ENCODE peak calls at places on chromosomes 2 and 18, in seven cellular contexts. One of them, this sample, is unnamed.

GRCh38 chr18:48408111-48408726 is 964 bp downstream of the ZBTB7C start:
- DNase-seq in type B pancreatic cell: no peak
- DNase-seq in astrocyte of the spinal cord: no peak
- DNase-seq in right atrium auricular region: no peak
- DNase-seq in tibial nerve: no peak
- DNase-seq in cardiac muscle cell: no peak
- DNase-seq in GM12865: no peak
- DNase-seq in this sample: no peak

GRCh38 chr2:41963661-41964525 is 83.9 kb upstream of the PKDCC start:
- DNase-seq in astrocyte of the spinal cord: peak
- DNase-seq in tibial nerve: peak
- DNase-seq in cardiac muscle cell: peak
- DNase-seq in right atrium auricular region: peak
- DNase-seq in type B pancreatic cell: no peak
- DNase-seq in GM12865: no peak
- DNase-seq in this sample: peak

GRCh38 chr18:6052449-6052913 is 157.2 kb upstream of the TMEM200C start:
- DNase-seq in astrocyte of the spinal cord: no peak
- DNase-seq in type B pancreatic cell: no peak
- DNase-seq in GM12865: no peak
- DNase-seq in cardiac muscle cell: no peak
- DNase-seq in tibial nerve: no peak
- DNase-seq in right atrium auricular region: no peak
- DNase-seq in this sample: no peak

GRCh38 chr2:169877406-169877805 is 50.2 kb downstream of the UBR3 start:
- DNase-seq in GM12865: peak
- DNase-seq in right atrium auricular region: no peak
- DNase-seq in tibial nerve: no peak
- DNase-seq in astrocyte of the spinal cord: peak
- DNase-seq in cardiac muscle cell: peak
- DNase-seq in type B pancreatic cell: no peak
- DNase-seq in this sample: no peak

GRCh38 chr2:120951701-120952100 is 216.0 kb downstream of the GLI2 start:
- DNase-seq in type B pancreatic cell: no peak
- DNase-seq in tibial nerve: no peak
- DNase-seq in right atrium auricular region: no peak
- DNase-seq in astrocyte of the spinal cord: no peak
- DNase-seq in GM12865: no peak
- DNase-seq in cardiac muscle cell: no peak
- DNase-seq in this sample: no peak

GRCh38 chr2:120590841-120591240 is 144.8 kb upstream of the GLI2 start:
- DNase-seq in type B pancreatic cell: no peak
- DNase-seq in astrocyte of the spinal cord: no peak
- DNase-seq in right atrium auricular region: no peak
- DNase-seq in tibial nerve: no peak
- DNase-seq in GM12865: no peak
- DNase-seq in cardiac muscle cell: no peak
- DNase-seq in this sample: no peak

GRCh38 chr18:70640336-70640887 is 351.6 kb downstream of the SOCS6 start:
- DNase-seq in right atrium auricular region: no peak
- DNase-seq in astrocyte of the spinal cord: no peak
- DNase-seq in cardiac muscle cell: no peak
- DNase-seq in type B pancreatic cell: no peak
- DNase-seq in tibial nerve: no peak
- DNase-seq in GM12865: no peak
- DNase-seq in this sample: no peak

GRCh38 chr2:128178650-128179460 is 87.9 kb downstream of the UGGT1 start:
- DNase-seq in tibial nerve: peak
- DNase-seq in astrocyte of the spinal cord: peak
- DNase-seq in type B pancreatic cell: no peak
- DNase-seq in right atrium auricular region: no peak
- DNase-seq in GM12865: peak
- DNase-seq in cardiac muscle cell: peak
- DNase-seq in this sample: peak

GRCh38 chr2:231409773-231410172 is 14.3 kb downstream of the B3GNT7 start:
- DNase-seq in tibial nerve: no peak
- DNase-seq in type B pancreatic cell: no peak
- DNase-seq in cardiac muscle cell: no peak
- DNase-seq in right atrium auricular region: no peak
- DNase-seq in astrocyte of the spinal cord: no peak
- DNase-seq in GM12865: no peak
- DNase-seq in this sample: no peak

GRCh38 chr2:69306897-69307695 is 79.9 kb downstream of the GFPT1 start:
- DNase-seq in GM12865: peak
- DNase-seq in tibial nerve: peak
- DNase-seq in astrocyte of the spinal cord: peak
- DNase-seq in right atrium auricular region: peak
- DNase-seq in cardiac muscle cell: peak
- DNase-seq in type B pancreatic cell: peak
- DNase-seq in this sample: peak

GRCh38 chr2:31033032-31033431 is 105.2 kb downstream of the GALNT14 start:
- DNase-seq in tibial nerve: no peak
- DNase-seq in GM12865: no peak
- DNase-seq in astrocyte of the spinal cord: no peak
- DNase-seq in right atrium auricular region: no peak
- DNase-seq in cardiac muscle cell: no peak
- DNase-seq in type B pancreatic cell: no peak
- DNase-seq in this sample: no peak

GRCh38 chr2:116499389-116499788 is 1315.1 kb upstream of the DDX18 start:
- DNase-seq in type B pancreatic cell: no peak
- DNase-seq in cardiac muscle cell: no peak
- DNase-seq in astrocyte of the spinal cord: no peak
- DNase-seq in right atrium auricular region: no peak
- DNase-seq in tibial nerve: no peak
- DNase-seq in GM12865: no peak
- DNase-seq in this sample: no peak

GRCh38 chr2:138707424-138708074 is 72.6 kb downstream of the NXPH2 start:
- DNase-seq in type B pancreatic cell: no peak
- DNase-seq in tibial nerve: no peak
- DNase-seq in cardiac muscle cell: peak
- DNase-seq in right atrium auricular region: no peak
- DNase-seq in astrocyte of the spinal cord: peak
- DNase-seq in GM12865: no peak
- DNase-seq in this sample: no peak

GRCh38 chr2:239767016-239767905 is 257.9 kb downstream of the NDUFA10 start:
- DNase-seq in astrocyte of the spinal cord: no peak
- DNase-seq in tibial nerve: no peak
- DNase-seq in type B pancreatic cell: no peak
- DNase-seq in right atrium auricular region: no peak
- DNase-seq in GM12865: no peak
- DNase-seq in cardiac muscle cell: no peak
- DNase-seq in this sample: no peak

GRCh38 chr2:159900343-159900742 is 102.3 kb upstream of the CD302 start:
- DNase-seq in right atrium auricular region: no peak
- DNase-seq in cardiac muscle cell: no peak
- DNase-seq in type B pancreatic cell: no peak
- DNase-seq in GM12865: peak
- DNase-seq in astrocyte of the spinal cord: no peak
- DNase-seq in tibial nerve: no peak
- DNase-seq in this sample: no peak

GRCh38 chr18:45916302-45916701 is 50.8 kb downstream of the EPG5 start:
- DNase-seq in tibial nerve: no peak
- DNase-seq in right atrium auricular region: no peak
- DNase-seq in cardiac muscle cell: no peak
- DNase-seq in GM12865: peak
- DNase-seq in astrocyte of the spinal cord: no peak
- DNase-seq in type B pancreatic cell: no peak
- DNase-seq in this sample: no peak

GRCh38 chr2:160165996-160166395 is 34.1 kb downstream of the ITGB6 start:
- DNase-seq in type B pancreatic cell: no peak
- DNase-seq in GM12865: no peak
- DNase-seq in right atrium auricular region: no peak
- DNase-seq in tibial nerve: no peak
- DNase-seq in astrocyte of the spinal cord: no peak
- DNase-seq in cardiac muscle cell: no peak
- DNase-seq in this sample: no peak

GRCh38 chr2:53859354-53860159 is at the start of gene GPR75:
- DNase-seq in GM12865: no peak
- DNase-seq in tibial nerve: no peak
- DNase-seq in astrocyte of the spinal cord: peak
- DNase-seq in type B pancreatic cell: no peak
- DNase-seq in cardiac muscle cell: peak
- DNase-seq in right atrium auricular region: no peak
- DNase-seq in this sample: no peak

DNA sequence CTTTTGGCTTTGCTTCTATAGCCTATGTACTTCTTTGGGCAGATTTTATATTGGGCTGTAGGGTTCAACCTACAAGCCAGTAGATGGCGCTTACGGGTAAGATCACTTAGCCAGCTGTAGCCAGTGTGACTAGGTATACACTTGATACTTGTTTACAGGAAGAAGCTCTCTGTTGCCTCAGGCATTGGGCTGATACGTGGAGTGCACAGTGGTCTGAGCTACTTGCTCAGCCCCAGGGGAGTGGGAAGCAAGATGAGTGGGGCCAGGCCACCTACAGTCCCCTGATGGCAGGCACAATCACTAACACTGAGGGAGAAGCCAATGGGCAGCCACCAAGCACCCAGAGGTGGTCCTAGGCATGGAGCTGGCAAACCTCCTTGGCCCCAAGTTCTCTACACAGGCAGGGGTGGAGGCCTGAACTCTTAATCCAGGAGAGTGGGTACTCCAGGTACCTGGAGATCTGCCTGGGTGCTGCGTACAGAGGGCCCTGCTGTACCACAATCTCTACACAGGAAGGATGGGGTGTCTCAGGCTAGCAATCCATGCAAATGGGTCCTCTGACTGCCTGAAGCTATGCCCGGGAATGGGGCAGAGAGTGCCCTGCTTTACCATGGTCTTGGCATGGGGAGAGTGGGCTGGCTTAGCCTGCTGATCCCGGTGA is 122.2 kb downstream of the NCOA1 start:
- DNase-seq in right atrium auricular region: no peak
- DNase-seq in type B pancreatic cell: no peak
- DNase-seq in GM12865: peak
- DNase-seq in cardiac muscle cell: peak
- DNase-seq in astrocyte of the spinal cord: peak
- DNase-seq in tibial nerve: no peak
- DNase-seq in this sample: peak
- TF ChIP-seq CTCF in right atrium auricular region: no peak
- TF ChIP-seq CTCF in type B pancreatic cell: peak
- TF ChIP-seq CTCF in GM12865: peak
- TF ChIP-seq CTCF in cardiac muscle cell: peak
- TF ChIP-seq CTCF in astrocyte of the spinal cord: peak
- TF ChIP-seq CTCF in tibial nerve: no peak
- TF ChIP-seq CTCF in this sample: peak

GRCh38 chr2:118678985-118679384 is 168.5 kb downstream of the EN1 start:
- DNase-seq in astrocyte of the spinal cord: no peak
- DNase-seq in GM12865: no peak
- DNase-seq in cardiac muscle cell: no peak
- DNase-seq in type B pancreatic cell: no peak
- DNase-seq in tibial nerve: no peak
- DNase-seq in right atrium auricular region: no peak
- DNase-seq in this sample: no peak
- TF ChIP-seq CTCF in astrocyte of the spinal cord: no peak
- TF ChIP-seq CTCF in GM12865: no peak
- TF ChIP-seq CTCF in cardiac muscle cell: no peak
- TF ChIP-seq CTCF in type B pancreatic cell: no peak
- TF ChIP-seq CTCF in tibial nerve: no peak
- TF ChIP-seq CTCF in right atrium auricular region: no peak
- TF ChIP-seq CTCF in this sample: no peak

DNA sequence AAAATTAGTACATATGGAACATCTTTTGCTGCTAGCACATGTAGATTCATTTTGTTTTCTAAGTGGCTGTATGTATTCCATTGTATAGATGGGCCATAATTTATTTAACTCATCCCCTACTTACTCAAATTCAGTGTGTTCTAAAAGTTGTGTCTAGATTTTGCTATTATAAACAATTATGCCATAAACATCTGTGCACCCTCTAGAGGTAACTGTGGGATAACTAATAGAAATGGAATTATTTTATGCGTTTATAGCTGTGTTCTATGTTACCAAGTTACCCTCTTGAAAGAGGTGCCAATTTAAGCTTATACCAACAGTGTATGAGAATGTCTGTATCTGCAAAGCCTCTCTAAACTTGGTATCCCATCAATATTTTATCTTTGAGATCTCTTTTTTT is 100.4 kb downstream of the MMADHC start:
- DNase-seq in tibial nerve: no peak
- DNase-seq in cardiac muscle cell: no peak
- DNase-seq in GM12865: no peak
- DNase-seq in right atrium auricular region: no peak
- DNase-seq in type B pancreatic cell: no peak
- DNase-seq in astrocyte of the spinal cord: no peak
- DNase-seq in this sample: no peak
- TF ChIP-seq CTCF in tibial nerve: no peak
- TF ChIP-seq CTCF in cardiac muscle cell: no peak
- TF ChIP-seq CTCF in GM12865: no peak
- TF ChIP-seq CTCF in right atrium auricular region: no peak
- TF ChIP-seq CTCF in type B pancreatic cell: no peak
- TF ChIP-seq CTCF in astrocyte of the spinal cord: no peak
- TF ChIP-seq CTCF in this sample: no peak

GRCh38 chr2:216055661-216056060 is 25.9 kb downstream of the PECR start:
- DNase-seq in astrocyte of the spinal cord: no peak
- DNase-seq in type B pancreatic cell: no peak
- DNase-seq in right atrium auricular region: no peak
- DNase-seq in cardiac muscle cell: no peak
- DNase-seq in GM12865: no peak
- DNase-seq in tibial nerve: no peak
- DNase-seq in this sample: no peak

GRCh38 chr2:216064014-216064630 is 17.5 kb downstream of the PECR start:
- DNase-seq in tibial nerve: no peak
- DNase-seq in right atrium auricular region: no peak
- DNase-seq in astrocyte of the spinal cord: no peak
- DNase-seq in cardiac muscle cell: peak
- DNase-seq in GM12865: no peak
- DNase-seq in type B pancreatic cell: no peak
- DNase-seq in this sample: no peak

GRCh38 chr2:216056739-216057138 is 24.9 kb downstream of the PECR start:
- DNase-seq in GM12865: peak
- DNase-seq in right atrium auricular region: no peak
- DNase-seq in astrocyte of the spinal cord: no peak
- DNase-seq in cardiac muscle cell: no peak
- DNase-seq in type B pancreatic cell: no peak
- DNase-seq in tibial nerve: no peak
- DNase-seq in this sample: no peak

GRCh38 chr2:216057688-216058193 is 23.9 kb downstream of the PECR start:
- DNase-seq in cardiac muscle cell: peak
- DNase-seq in tibial nerve: no peak
- DNase-seq in right atrium auricular region: no peak
- DNase-seq in type B pancreatic cell: no peak
- DNase-seq in GM12865: peak
- DNase-seq in astrocyte of the spinal cord: peak
- DNase-seq in this sample: no peak

DNA sequence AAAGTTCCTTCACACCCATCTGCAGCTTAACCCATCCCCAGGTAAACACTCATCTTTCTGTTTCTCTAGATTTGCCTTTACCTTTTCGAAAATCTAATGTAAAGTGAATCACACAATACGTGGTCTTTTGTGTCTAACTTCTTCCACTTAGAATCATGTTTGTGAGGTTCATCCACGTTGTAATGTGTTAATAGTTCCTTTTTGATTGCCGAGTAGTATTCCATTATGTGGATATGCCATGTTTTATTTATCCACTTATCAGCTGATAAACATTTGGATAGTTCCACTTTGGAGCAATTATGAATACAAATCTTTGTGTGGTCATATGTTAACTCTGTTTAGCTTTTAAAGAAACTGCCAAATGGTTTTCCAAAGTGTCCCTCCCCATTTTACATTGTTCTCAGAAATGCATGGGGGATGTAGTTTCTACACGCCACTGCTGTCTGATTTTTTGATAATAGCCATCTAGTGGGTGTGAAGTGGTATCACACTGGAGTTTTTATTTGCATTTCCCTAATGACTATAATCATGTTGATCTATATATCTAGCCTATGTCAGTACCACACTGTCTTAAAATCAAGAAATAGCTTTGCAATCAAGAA is 22.3 kb downstream of the PECR start:
- DNase-seq in right atrium auricular region: no peak
- DNase-seq in tibial nerve: no peak
- DNase-seq in cardiac muscle cell: no peak
- DNase-seq in type B pancreatic cell: no peak
- DNase-seq in astrocyte of the spinal cord: no peak
- DNase-seq in GM12865: peak
- DNase-seq in this sample: no peak
- TF ChIP-seq CTCF in right atrium auricular region: no peak
- TF ChIP-seq CTCF in tibial nerve: no peak
- TF ChIP-seq CTCF in cardiac muscle cell: peak
- TF ChIP-seq CTCF in type B pancreatic cell: peak
- TF ChIP-seq CTCF in astrocyte of the spinal cord: peak
- TF ChIP-seq CTCF in GM12865: peak
- TF ChIP-seq CTCF in this sample: peak